ENCODE peak calls at places on chromosomes 6 and 20, in six cellular contexts. P, M, L, H, A and F are unnamed samples.

GRCh38 chr20:31698803-31699718 is 23.6 kb downstream of the BCL2L1 start:
- DNase-seq in L (peak; percentile 94), A (peak; percentile 93), P (peak; percentile 81), M (peak; percentile 73), H (peak; percentile 78), F (peak; percentile 76)

GRCh38 chr6:20875369-20875963 is 341.2 kb downstream of the CDKAL1 start:
- DNase-seq in H (no peak), P (peak; percentile 26), M (no peak), A (peak; percentile 73), L (peak; percentile 64), F (peak; percentile 43)

GRCh38 chr6:108650781-108651180 is 90.1 kb downstream of the FOXO3 start:
- DNase-seq in P (peak; percentile 26), M (no peak), L (peak; percentile 56), H (no peak), A (peak; percentile 71), F (peak; percentile 85)

GRCh38 chr6:137210903-137211302 is 8.3 kb downstream of the IFNGR1 start:
- DNase-seq in M (no peak), A (peak; percentile 85), P (no peak), L (peak; percentile 23), H (no peak), F (peak; percentile 83)

GRCh38 chr6:157273756-157274088 is 49.6 kb downstream of the TMEM242 start:
- DNase-seq in A (no peak), H (no peak), L (peak; percentile 13), P (peak; percentile 62), M (peak; percentile 80), F (no peak)

GRCh38 chr6:11093065-11093590 is 506 bp upstream of the SMIM13 start:
- DNase-seq in A (peak; percentile 34), P (peak; percentile 85), H (no peak), L (no peak), M (peak; percentile 70), F (peak; percentile 44)

GRCh38 chr20:24746351-24746685 is 202.8 kb upstream of the CST7 start:
- DNase-seq in A (no peak), M (no peak), L (no peak), P (no peak), H (no peak), F (peak; percentile 93)

GRCh38 chr20:45890077-45890996 is 671 bp downstream of the NEURL2 start:
- DNase-seq in A (peak; percentile 86), M (peak; percentile 66), P (peak; percentile 35), H (peak; percentile 87), L (peak; percentile 84), F (no peak)

GRCh38 chr6:2026133-2026532 is 219.3 kb downstream of the GMDS start:
- DNase-seq in L (peak; percentile 29), M (no peak), P (no peak), H (no peak), A (no peak), F (no peak)

GRCh38 chr6:8758412-8758811 is 323.1 kb upstream of the SLC35B3 start:
- DNase-seq in L (no peak), H (no peak), M (no peak), A (no peak), P (no peak), F (no peak)

GRCh38 chr6:144993870-144994269 is 708.7 kb downstream of the UTRN start:
- DNase-seq in H (no peak), L (peak; percentile 54), P (no peak), M (no peak), A (peak; percentile 33), F (peak; percentile 6)

GRCh38 chr20:41650221-41650948 is 32.2 kb upstream of the CHD6 start:
- DNase-seq in M (no peak), L (no peak), H (no peak), P (no peak), A (no peak), F (no peak)

GRCh38 chr20:43448748-43449535 is 8.8 kb upstream of the SRSF6 start:
- DNase-seq in M (peak; percentile 66), A (peak; percentile 58), H (no peak), L (peak; percentile 17), P (peak; percentile 60), F (peak; percentile 56)

GRCh38 chr6:2086328-2087008 is 158.9 kb downstream of the GMDS start:
- DNase-seq in A (no peak), H (no peak), M (no peak), P (no peak), L (no peak), F (no peak)

GRCh38 chr6:107108201-107108890 is 7.0 kb downstream of the BEND3 start:
- DNase-seq in M (no peak), P (no peak), H (no peak), L (peak; percentile 19), A (no peak), F (peak; percentile 33)

GRCh38 chr6:142359271-142359960 is 57.6 kb downstream of the ADGRG6 start:
- DNase-seq in A (no peak), P (no peak), M (no peak), H (no peak), L (no peak), F (no peak)

GRCh38 chr6:51322505-51322904 is 503.8 kb downstream of the TFAP2B start:
- DNase-seq in H (no peak), M (no peak), P (no peak), L (no peak), A (no peak), F (no peak)

GRCh38 chr6:128071212-128071611 is 170.4 kb upstream of the THEMIS start:
- DNase-seq in H (no peak), P (peak; percentile 8), A (no peak), M (no peak), L (no peak), F (no peak)

GRCh38 chr20:62319346-62319909 is 16.6 kb downstream of the ADRM1 start:
- DNase-seq in H (no peak), M (no peak), P (no peak), L (no peak), A (no peak), F (no peak)

GRCh38 chr20:1945134-1945618 is 48.7 kb downstream of the PDYN start:
- DNase-seq in A (peak; percentile 91), H (peak; percentile 35), P (no peak), M (no peak), L (no peak), F (peak; percentile 98)

GRCh38 chr6:95784019-95784418 is 206.7 kb downstream of the MANEA start:
- DNase-seq in L (no peak), M (no peak), P (no peak), A (no peak), H (no peak), F (no peak)

GRCh38 chr20:40766790-40767529 is 77.9 kb upstream of the MAFB start:
- DNase-seq in P (no peak), H (no peak), A (no peak), L (no peak), M (no peak), F (no peak)

GRCh38 chr6:144661101-144661806 is 376.1 kb downstream of the UTRN start:
- DNase-seq in P (no peak), M (no peak), L (peak; percentile 53), A (no peak), H (no peak), F (no peak)

GRCh38 chr6:108728826-108729225 is 119.4 kb upstream of the ARMC2 start:
- DNase-seq in P (no peak), H (no peak), L (no peak), M (no peak), A (no peak), F (no peak)

DNA sequence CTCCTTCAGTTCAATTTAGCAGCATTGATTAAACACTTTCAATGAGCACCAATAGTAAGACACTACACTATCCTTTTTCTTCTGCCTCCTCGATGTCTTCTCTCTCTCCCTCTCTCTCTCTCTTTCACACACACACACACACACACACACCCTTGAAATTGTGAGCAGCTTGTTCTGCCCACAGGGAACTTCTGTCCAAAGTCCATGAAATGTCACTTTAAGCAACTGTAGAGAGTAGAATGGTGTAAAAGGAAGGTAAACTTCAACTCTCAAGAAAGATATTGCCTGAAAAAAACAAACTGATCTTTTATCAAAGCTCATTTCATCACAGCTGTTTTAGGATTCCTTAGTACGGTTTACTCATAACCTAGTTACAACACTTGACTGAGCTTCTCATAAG is 107.1 kb downstream of the TNFRSF21 start:
- DNase-seq in M (no peak), H (no peak), P (no peak), L (no peak), A (no peak), F (no peak)
- TF ChIP-seq CTCF in M (no peak), H (no peak), P (no peak), L (no peak), A (no peak), F (no peak)

GRCh38 chr6:40874495-40874894 is 164.5 kb downstream of the UNC5CL start:
- DNase-seq in H (no peak), L (no peak), M (no peak), P (no peak), A (no peak), F (peak; percentile 16)
- TF ChIP-seq CTCF in H (peak; percentile 12), L (no peak), M (no peak), P (no peak), A (no peak), F (no peak)

DNA sequence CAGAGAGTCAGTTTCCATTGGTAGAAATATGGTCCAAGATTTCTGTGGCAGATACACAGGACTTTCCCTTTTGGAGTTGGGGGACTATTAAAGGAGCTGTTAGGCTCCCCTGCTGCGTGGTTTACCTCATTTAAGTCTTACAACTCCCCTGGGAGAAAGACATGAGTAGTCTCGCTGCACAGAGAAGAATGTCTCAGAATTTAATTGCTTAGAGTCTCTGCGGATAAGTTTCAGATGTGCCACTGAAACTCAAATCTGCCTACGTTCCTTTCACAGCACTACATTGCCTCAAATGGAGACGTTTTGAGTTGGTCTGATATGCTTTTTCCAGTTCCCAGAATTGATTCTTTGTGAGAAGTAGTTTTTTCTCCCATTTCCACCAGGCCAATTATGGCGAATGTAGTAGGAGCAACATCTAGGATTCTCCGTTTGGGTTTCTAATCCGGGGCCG is 585 bp upstream of the SLC35F1 start:
- DNase-seq in H (no peak), A (no peak), M (peak; percentile 30), P (peak; percentile 42), L (no peak), F (no peak)
- TF ChIP-seq CTCF in H (no peak), A (no peak), M (no peak), P (no peak), L (no peak), F (no peak)

GRCh38 chr6:5132741-5133140 is 47.6 kb downstream of the PPP1R3G start:
- DNase-seq in M (peak; percentile 29), H (peak; percentile 85), A (peak; percentile 99), P (peak; percentile 92), L (peak; percentile 82), F (no peak)

GRCh38 chr6:5133943-5134342 is 48.8 kb downstream of the PPP1R3G start:
- DNase-seq in P (no peak), L (no peak), M (no peak), H (no peak), A (no peak), F (no peak)

GRCh38 chr6:5138995-5139827 is 54.1 kb downstream of the PPP1R3G start:
- DNase-seq in A (no peak), H (no peak), M (no peak), L (no peak), P (no peak), F (no peak)

GRCh38 chr6:5136856-5137255 is 51.7 kb downstream of the PPP1R3G start:
- DNase-seq in P (peak; percentile 90), H (no peak), A (no peak), M (no peak), L (no peak), F (no peak)

DNA sequence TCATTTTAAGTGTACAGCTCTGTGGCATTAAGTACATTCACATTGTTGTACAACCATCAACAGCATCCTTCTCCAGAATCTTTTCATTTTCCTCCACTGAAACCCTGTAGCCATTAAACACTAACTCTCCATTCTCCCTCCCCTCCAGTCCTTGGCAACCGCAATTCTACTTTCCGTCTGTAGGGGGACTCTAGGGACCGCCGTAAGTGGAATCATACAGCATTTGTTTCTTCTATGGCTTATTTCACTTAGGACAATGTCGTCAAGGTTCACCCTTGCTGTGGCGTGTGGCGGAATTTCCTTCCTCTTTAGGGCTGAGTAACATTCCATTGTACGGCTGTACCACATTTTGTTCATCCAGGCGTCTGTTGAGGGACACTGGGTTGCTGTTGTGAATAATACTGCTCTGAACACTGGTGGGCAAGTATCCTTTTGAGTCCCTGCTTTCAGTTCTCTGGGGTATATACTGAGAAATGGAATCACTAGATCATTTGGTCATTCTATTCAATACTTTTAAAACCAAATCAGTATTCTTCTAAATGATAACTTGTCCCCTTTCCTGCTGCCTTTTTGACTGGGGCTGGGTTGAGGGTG is 50.7 kb downstream of the PPP1R3G start:
- DNase-seq in L (peak; percentile 36), A (peak; percentile 62), M (peak; percentile 40), P (peak; percentile 83), H (no peak), F (peak; percentile 31)
- TF ChIP-seq CTCF in L (peak; percentile 70), A (peak; percentile 64), M (peak; percentile 64), P (peak; percentile 65), H (peak; percentile 60), F (peak; percentile 36)